ENCODE peak calls at places on chromosome 1, in ten cellular contexts. One of them, this sample, is unnamed.

GRCh38 chr1:94236021-94236491 is 1.3 kb downstream of the ARHGAP29 start:
- DNase-seq in skeletal muscle cell: no peak
- DNase-seq in PC-3: peak; percentile 47
- DNase-seq in AG04450: no peak
- DNase-seq in uterus: no peak
- DNase-seq in aorta: no peak
- DNase-seq in GM12865: no peak
- DNase-seq in fibroblast of pulmonary artery: peak; percentile 61
- DNase-seq in mucosa of descending colon: no peak
- DNase-seq in adipocyte: peak; percentile 60
- DNase-seq in this sample: no peak

GRCh38 chr1:94302960-94303359 is 65.6 kb upstream of the ARHGAP29 start:
- DNase-seq in skeletal muscle cell: no peak
- DNase-seq in PC-3: no peak
- DNase-seq in AG04450: no peak
- DNase-seq in uterus: no peak
- DNase-seq in aorta: no peak
- DNase-seq in GM12865: no peak
- DNase-seq in fibroblast of pulmonary artery: no peak
- DNase-seq in mucosa of descending colon: no peak
- DNase-seq in adipocyte: no peak
- DNase-seq in this sample: no peak

GRCh38 chr1:19010995-19011696 is 54.7 kb upstream of the IFFO2 start:
- DNase-seq in skeletal muscle cell: peak; percentile 87
- DNase-seq in PC-3: peak; percentile 99
- DNase-seq in AG04450: peak; percentile 92
- DNase-seq in uterus: peak; percentile 75
- DNase-seq in aorta: peak; percentile 93
- DNase-seq in GM12865: peak; percentile 84
- DNase-seq in fibroblast of pulmonary artery: peak; percentile 97
- DNase-seq in mucosa of descending colon: peak; percentile 85
- DNase-seq in adipocyte: peak; percentile 98
- DNase-seq in this sample: peak; percentile 97

GRCh38 chr1:100538935-100539835 is 1.2 kb downstream of the GPR88 start:
- DNase-seq in skeletal muscle cell: no peak
- DNase-seq in PC-3: peak; percentile 45
- DNase-seq in AG04450: no peak
- DNase-seq in uterus: no peak
- DNase-seq in aorta: peak; percentile 78
- DNase-seq in GM12865: no peak
- DNase-seq in fibroblast of pulmonary artery: no peak
- DNase-seq in mucosa of descending colon: no peak
- DNase-seq in adipocyte: peak; percentile 43
- DNase-seq in this sample: no peak

GRCh38 chr1:30378023-30378596 is 345.3 kb downstream of the MATN1 start:
- DNase-seq in skeletal muscle cell: no peak
- DNase-seq in PC-3: no peak
- DNase-seq in AG04450: no peak
- DNase-seq in uterus: no peak
- DNase-seq in aorta: no peak
- DNase-seq in GM12865: no peak
- DNase-seq in fibroblast of pulmonary artery: no peak
- DNase-seq in mucosa of descending colon: no peak
- DNase-seq in adipocyte: no peak
- DNase-seq in this sample: no peak

GRCh38 chr1:174075245-174075692 is 53.1 kb upstream of the RC3H1 start:
- DNase-seq in skeletal muscle cell: no peak
- DNase-seq in PC-3: no peak
- DNase-seq in AG04450: no peak
- DNase-seq in uterus: no peak
- DNase-seq in aorta: no peak
- DNase-seq in GM12865: no peak
- DNase-seq in fibroblast of pulmonary artery: no peak
- DNase-seq in mucosa of descending colon: no peak
- DNase-seq in adipocyte: peak; percentile 8
- DNase-seq in this sample: no peak

GRCh38 chr1:7390604-7391000 is 380.5 kb upstream of the VAMP3 start:
- DNase-seq in skeletal muscle cell: no peak
- DNase-seq in PC-3: no peak
- DNase-seq in AG04450: no peak
- DNase-seq in uterus: no peak
- DNase-seq in aorta: peak; percentile 42
- DNase-seq in GM12865: no peak
- DNase-seq in fibroblast of pulmonary artery: no peak
- DNase-seq in mucosa of descending colon: no peak
- DNase-seq in adipocyte: no peak
- DNase-seq in this sample: no peak

GRCh38 chr1:167936930-167937708 is at the start of gene MPC2:
- DNase-seq in skeletal muscle cell: peak; percentile 48
- DNase-seq in PC-3: peak; percentile 76
- DNase-seq in AG04450: peak; percentile 34
- DNase-seq in uterus: peak; percentile 73
- DNase-seq in aorta: peak; percentile 86
- DNase-seq in GM12865: peak; percentile 73
- DNase-seq in fibroblast of pulmonary artery: peak; percentile 71
- DNase-seq in mucosa of descending colon: peak; percentile 85
- DNase-seq in adipocyte: peak; percentile 91
- DNase-seq in this sample: no peak

GRCh38 chr1:154353966-154354365 is 28.6 kb downstream of the ATP8B2 start:
- DNase-seq in skeletal muscle cell: no peak
- DNase-seq in PC-3: no peak
- DNase-seq in AG04450: no peak
- DNase-seq in uterus: no peak
- DNase-seq in aorta: no peak
- DNase-seq in GM12865: no peak
- DNase-seq in fibroblast of pulmonary artery: no peak
- DNase-seq in mucosa of descending colon: no peak
- DNase-seq in adipocyte: no peak
- DNase-seq in this sample: no peak

GRCh38 chr1:41152622-41153044 is 89.5 kb downstream of the SCMH1 start:
- DNase-seq in skeletal muscle cell: peak; percentile 86
- DNase-seq in PC-3: peak; percentile 96
- DNase-seq in AG04450: peak; percentile 69
- DNase-seq in uterus: no peak
- DNase-seq in aorta: no peak
- DNase-seq in GM12865: no peak
- DNase-seq in fibroblast of pulmonary artery: peak; percentile 85
- DNase-seq in mucosa of descending colon: no peak
- DNase-seq in adipocyte: peak; percentile 79
- DNase-seq in this sample: peak; percentile 86

GRCh38 chr1:178575611-178576331 is 62.9 kb downstream of the TEX35 start:
- DNase-seq in skeletal muscle cell: no peak
- DNase-seq in PC-3: no peak
- DNase-seq in AG04450: no peak
- DNase-seq in uterus: no peak
- DNase-seq in aorta: no peak
- DNase-seq in GM12865: no peak
- DNase-seq in fibroblast of pulmonary artery: no peak
- DNase-seq in mucosa of descending colon: no peak
- DNase-seq in adipocyte: no peak
- DNase-seq in this sample: no peak

GRCh38 chr1:212007896-212008295 is 27.5 kb downstream of the INTS7 start:
- DNase-seq in skeletal muscle cell: no peak
- DNase-seq in PC-3: no peak
- DNase-seq in AG04450: no peak
- DNase-seq in uterus: no peak
- DNase-seq in aorta: no peak
- DNase-seq in GM12865: no peak
- DNase-seq in fibroblast of pulmonary artery: no peak
- DNase-seq in mucosa of descending colon: no peak
- DNase-seq in adipocyte: no peak
- DNase-seq in this sample: no peak

GRCh38 chr1:165603810-165604209 is 27.2 kb upstream of the MGST3 start:
- DNase-seq in skeletal muscle cell: no peak
- DNase-seq in PC-3: no peak
- DNase-seq in AG04450: no peak
- DNase-seq in uterus: no peak
- DNase-seq in aorta: no peak
- DNase-seq in GM12865: no peak
- DNase-seq in fibroblast of pulmonary artery: no peak
- DNase-seq in mucosa of descending colon: no peak
- DNase-seq in adipocyte: no peak
- DNase-seq in this sample: no peak

GRCh38 chr1:113874017-113874879 is 2.7 kb upstream of the PTPN22 start:
- DNase-seq in skeletal muscle cell: no peak
- DNase-seq in PC-3: peak; percentile 61
- DNase-seq in AG04450: no peak
- DNase-seq in uterus: no peak
- DNase-seq in aorta: no peak
- DNase-seq in GM12865: peak; percentile 76
- DNase-seq in fibroblast of pulmonary artery: peak; percentile 59
- DNase-seq in mucosa of descending colon: no peak
- DNase-seq in adipocyte: no peak
- DNase-seq in this sample: no peak

GRCh38 chr1:153155542-153155941 is 4.9 kb upstream of the SPRR2G start:
- DNase-seq in skeletal muscle cell: no peak
- DNase-seq in PC-3: no peak
- DNase-seq in AG04450: no peak
- DNase-seq in uterus: no peak
- DNase-seq in aorta: no peak
- DNase-seq in GM12865: no peak
- DNase-seq in fibroblast of pulmonary artery: no peak
- DNase-seq in mucosa of descending colon: no peak
- DNase-seq in adipocyte: no peak
- DNase-seq in this sample: no peak
- H3K4me3 ChIP-seq in skeletal muscle cell: no peak overlapping the region
- H3K4me3 ChIP-seq in PC-3: no peak overlapping the region
- H3K4me3 ChIP-seq in AG04450: no peak overlapping the region
- H3K4me3 ChIP-seq in uterus: no peak overlapping the region
- H3K4me3 ChIP-seq in aorta: no peak overlapping the region
- H3K4me3 ChIP-seq in GM12865: no peak overlapping the region
- H3K4me3 ChIP-seq in fibroblast of pulmonary artery: no peak overlapping the region
- H3K4me3 ChIP-seq in mucosa of descending colon: no peak overlapping the region
- H3K4me3 ChIP-seq in adipocyte: no peak overlapping the region
- H3K4me3 ChIP-seq in this sample: no peak overlapping the region

GRCh38 chr1:34928865-34929496 is 469 bp downstream of the DLGAP3 start:
- DNase-seq in skeletal muscle cell: no peak
- DNase-seq in PC-3: no peak
- DNase-seq in AG04450: no peak
- DNase-seq in uterus: no peak
- DNase-seq in aorta: no peak
- DNase-seq in GM12865: peak; percentile 17
- DNase-seq in fibroblast of pulmonary artery: no peak
- DNase-seq in mucosa of descending colon: no peak
- DNase-seq in adipocyte: peak; percentile 11
- DNase-seq in this sample: no peak
- H3K4me3 ChIP-seq in skeletal muscle cell: peak overlapping the region; percentile 21
- H3K4me3 ChIP-seq in PC-3: no peak overlapping the region
- H3K4me3 ChIP-seq in AG04450: no peak overlapping the region
- H3K4me3 ChIP-seq in uterus: no peak overlapping the region
- H3K4me3 ChIP-seq in aorta: peak overlapping the region; percentile 43
- H3K4me3 ChIP-seq in GM12865: no peak overlapping the region
- H3K4me3 ChIP-seq in fibroblast of pulmonary artery: no peak overlapping the region
- H3K4me3 ChIP-seq in mucosa of descending colon: no peak overlapping the region
- H3K4me3 ChIP-seq in adipocyte: peak overlapping the region; percentile 58
- H3K4me3 ChIP-seq in this sample: peak overlapping the region; percentile 0

GRCh38 chr1:198643827-198644226 is 5.0 kb downstream of the PTPRC start:
- DNase-seq in skeletal muscle cell: no peak
- DNase-seq in PC-3: no peak
- DNase-seq in AG04450: no peak
- DNase-seq in uterus: no peak
- DNase-seq in aorta: no peak
- DNase-seq in GM12865: no peak
- DNase-seq in fibroblast of pulmonary artery: no peak
- DNase-seq in mucosa of descending colon: no peak
- DNase-seq in adipocyte: no peak
- DNase-seq in this sample: no peak

GRCh38 chr1:198639581-198640235 is 868 bp downstream of the PTPRC start:
- DNase-seq in skeletal muscle cell: no peak
- DNase-seq in PC-3: no peak
- DNase-seq in AG04450: no peak
- DNase-seq in uterus: no peak
- DNase-seq in aorta: no peak
- DNase-seq in GM12865: no peak
- DNase-seq in fibroblast of pulmonary artery: no peak
- DNase-seq in mucosa of descending colon: no peak
- DNase-seq in adipocyte: no peak
- DNase-seq in this sample: no peak

GRCh38 chr1:198641506-198641905 is 2.7 kb downstream of the PTPRC start:
- DNase-seq in skeletal muscle cell: no peak
- DNase-seq in PC-3: peak; percentile 63
- DNase-seq in AG04450: no peak
- DNase-seq in uterus: no peak
- DNase-seq in aorta: no peak
- DNase-seq in GM12865: peak; percentile 52
- DNase-seq in fibroblast of pulmonary artery: no peak
- DNase-seq in mucosa of descending colon: no peak
- DNase-seq in adipocyte: no peak
- DNase-seq in this sample: no peak

GRCh38 chr1:198643001-198643400 is 4.2 kb downstream of the PTPRC start:
- DNase-seq in skeletal muscle cell: no peak
- DNase-seq in PC-3: no peak
- DNase-seq in AG04450: no peak
- DNase-seq in uterus: no peak
- DNase-seq in aorta: no peak
- DNase-seq in GM12865: no peak
- DNase-seq in fibroblast of pulmonary artery: no peak
- DNase-seq in mucosa of descending colon: no peak
- DNase-seq in adipocyte: no peak
- DNase-seq in this sample: no peak

DNA sequence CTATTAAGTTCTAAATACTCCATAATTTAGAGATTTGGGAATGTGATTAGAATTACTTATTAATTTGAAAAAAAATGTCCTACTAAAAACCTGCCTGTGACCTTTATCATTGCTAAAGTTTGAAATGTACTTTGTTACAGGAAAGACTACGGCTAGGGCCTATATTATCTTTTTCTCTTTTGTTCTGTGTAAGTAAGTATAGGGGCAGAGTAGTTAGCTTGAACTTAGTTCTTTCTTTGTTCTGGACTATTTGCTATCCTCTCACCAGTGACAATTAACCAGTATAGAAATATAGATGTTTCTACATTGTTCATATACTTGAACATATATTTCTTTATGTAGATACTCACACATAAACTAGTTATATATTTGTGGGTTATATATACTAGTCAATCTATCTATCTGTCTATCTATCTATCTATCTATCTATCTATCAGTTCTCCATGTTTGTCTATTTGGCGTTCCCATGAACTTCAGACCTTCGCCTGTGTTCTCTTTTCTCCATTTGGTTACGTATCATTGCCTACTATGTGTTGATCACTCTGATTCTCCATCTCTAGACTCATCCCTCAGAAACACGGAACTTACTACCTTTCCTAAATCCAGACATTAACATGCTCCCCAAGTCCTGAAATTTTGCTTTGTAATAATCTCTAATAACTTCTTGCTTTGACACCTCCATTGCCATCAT is 3.3 kb downstream of the PTPRC start:
- DNase-seq in skeletal muscle cell: no peak
- DNase-seq in PC-3: no peak
- DNase-seq in AG04450: no peak
- DNase-seq in uterus: no peak
- DNase-seq in aorta: no peak
- DNase-seq in GM12865: no peak
- DNase-seq in fibroblast of pulmonary artery: no peak
- DNase-seq in mucosa of descending colon: no peak
- DNase-seq in adipocyte: no peak
- DNase-seq in this sample: no peak
- H3K4me3 ChIP-seq in skeletal muscle cell: no peak overlapping the region
- H3K4me3 ChIP-seq in PC-3: no peak overlapping the region
- H3K4me3 ChIP-seq in AG04450: no peak overlapping the region
- H3K4me3 ChIP-seq in uterus: no peak overlapping the region
- H3K4me3 ChIP-seq in aorta: no peak overlapping the region
- H3K4me3 ChIP-seq in GM12865: peak overlapping the region; percentile 92
- H3K4me3 ChIP-seq in fibroblast of pulmonary artery: no peak overlapping the region
- H3K4me3 ChIP-seq in mucosa of descending colon: no peak overlapping the region
- H3K4me3 ChIP-seq in adipocyte: no peak overlapping the region
- H3K4me3 ChIP-seq in this sample: no peak overlapping the region

GRCh38 chr1:203479646-203480045 is 4.0 kb downstream of the PRELP start:
- DNase-seq in skeletal muscle cell: no peak
- DNase-seq in PC-3: no peak
- DNase-seq in AG04450: no peak
- DNase-seq in uterus: no peak
- DNase-seq in aorta: no peak
- DNase-seq in GM12865: no peak
- DNase-seq in fibroblast of pulmonary artery: no peak
- DNase-seq in mucosa of descending colon: no peak
- DNase-seq in adipocyte: peak; percentile 13
- DNase-seq in this sample: no peak
- H3K4me3 ChIP-seq in skeletal muscle cell: no peak overlapping the region
- H3K4me3 ChIP-seq in PC-3: no peak overlapping the region
- H3K4me3 ChIP-seq in AG04450: no peak overlapping the region
- H3K4me3 ChIP-seq in uterus: peak overlapping the region; percentile 68
- H3K4me3 ChIP-seq in aorta: no peak overlapping the region
- H3K4me3 ChIP-seq in GM12865: no peak overlapping the region
- H3K4me3 ChIP-seq in fibroblast of pulmonary artery: no peak overlapping the region
- H3K4me3 ChIP-seq in mucosa of descending colon: no peak overlapping the region
- H3K4me3 ChIP-seq in adipocyte: peak overlapping the region; percentile 68
- H3K4me3 ChIP-seq in this sample: no peak overlapping the region

This sample was measured in kidney epithelial cell.